ENCODE peak calls at places on chromosomes 13 and 19, in seven cellular contexts. J is IMR-90, F is HepG2, B is uterus, V is right lobe of liver, X is transverse colon, D is gastrocnemius medialis. W is an unnamed sample.

GRCh38 chr19:11383706-11384048 is 437 bp downstream of the EPOR start:
- DNase-seq in J (no peak), F (no peak), B (no peak), V (no peak), X (no peak), D (no peak), W (no peak)

GRCh38 chr13:98998831-98999634 is 21.2 kb upstream of the DOCK9 start:
- DNase-seq in J (no peak), F (no peak), B (no peak), V (no peak), X (no peak), D (no peak), W (no peak)

GRCh38 chr13:99162543-99162942 is 38.1 kb upstream of the UBAC2 start:
- DNase-seq in J (no peak), F (no peak), B (no peak), V (no peak), X (no peak), D (no peak), W (no peak)

GRCh38 chr19:11269408-11269807 is 7.1 kb upstream of the DOCK6 start:
- DNase-seq in J (peak; percentile 56), F (no peak), B (no peak), V (no peak), X (no peak), D (no peak), W (no peak)

GRCh38 chr13:79525051-79525450 is 44.1 kb downstream of the NDFIP2 start:
- DNase-seq in J (no peak), F (no peak), B (no peak), V (no peak), X (no peak), D (no peak), W (no peak)

GRCh38 chr13:113655358-113656014 is 2.5 kb downstream of the ATP4B start:
- DNase-seq in J (no peak), F (no peak), B (peak; percentile 3), V (peak; percentile 39), X (no peak), D (no peak), W (no peak)

GRCh38 chr19:14112051-14112808 is 5.3 kb downstream of the PRKACA start:
- DNase-seq in J (no peak), F (no peak), B (no peak), V (no peak), X (no peak), D (no peak), W (no peak)

GRCh38 chr19:45091031-45091918 is 1.7 kb upstream of the PPP1R37 start:
- DNase-seq in J (peak; percentile 99), F (no peak), B (peak; percentile 97), V (peak; percentile 99), X (peak; percentile 99), D (peak; percentile 97), W (peak; percentile 76)

GRCh38 chr13:98984118-98984517 is 6.3 kb upstream of the DOCK9 start:
- DNase-seq in J (no peak), F (peak; percentile 32), B (no peak), V (no peak), X (no peak), D (no peak), W (no peak)

GRCh38 chr19:2796659-2797266 is 11.5 kb downstream of the THOP1 start:
- DNase-seq in J (no peak), F (no peak), B (no peak), V (no peak), X (no peak), D (no peak), W (no peak)

GRCh38 chr19:2795827-2796658 is 10.7 kb downstream of the THOP1 start:
- DNase-seq in J (no peak), F (no peak), B (no peak), V (no peak), X (no peak), D (no peak), W (no peak)

GRCh38 chr19:2798733-2799132 is 13.4 kb downstream of the THOP1 start:
- DNase-seq in J (peak; percentile 7), F (no peak), B (no peak), V (no peak), X (no peak), D (no peak), W (no peak)

GRCh38 chr19:2798158-2798685 is 12.9 kb downstream of the THOP1 start:
- DNase-seq in J (no peak), F (no peak), B (no peak), V (no peak), X (no peak), D (no peak), W (no peak)

DNA sequence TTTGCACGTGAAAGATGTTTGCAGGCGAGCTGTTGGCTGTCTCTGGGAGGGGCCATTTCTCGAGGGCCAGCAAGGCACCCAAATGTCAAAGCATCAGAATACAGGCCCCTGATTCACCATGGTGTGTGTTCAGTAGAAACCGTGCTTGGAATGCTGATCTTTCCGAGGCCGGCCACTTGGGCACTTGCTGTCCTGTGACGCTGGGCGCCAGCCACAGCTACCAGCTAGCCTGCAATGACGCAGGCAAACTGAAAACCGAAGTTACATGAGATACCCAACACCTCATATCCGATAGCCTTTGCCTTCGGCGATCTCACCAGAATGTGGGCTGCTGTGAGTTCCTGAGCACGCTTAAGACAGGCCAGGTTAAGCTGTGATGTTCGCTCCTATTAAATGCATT is 12.0 kb downstream of the THOP1 start:
- DNase-seq in J (no peak), F (no peak), B (no peak), V (no peak), X (no peak), D (no peak), W (no peak)
- TF ChIP-seq POLR2A in J (no peak), F (no peak), B (no peak), V (no peak), X (no peak), D (no peak), W (no peak)

GRCh38 chr13:48826039-48826438 is 149.7 kb upstream of the FNDC3A start:
- DNase-seq in J (no peak), F (no peak), B (no peak), V (no peak), X (no peak), D (no peak), W (no peak)

GRCh38 chr13:48831248-48831647 is 144.5 kb upstream of the FNDC3A start:
- DNase-seq in J (peak; percentile 31), F (no peak), B (no peak), V (no peak), X (no peak), D (no peak), W (no peak)

GRCh38 chr13:48829536-48829935 is 146.2 kb upstream of the FNDC3A start:
- DNase-seq in J (no peak), F (no peak), B (no peak), V (no peak), X (no peak), D (no peak), W (no peak)

GRCh38 chr13:48828962-48829405 is 146.7 kb upstream of the FNDC3A start:
- DNase-seq in J (peak; percentile 32), F (no peak), B (no peak), V (no peak), X (no peak), D (no peak), W (no peak)

GRCh38 chr13:48827709-48828108 is 148.0 kb upstream of the FNDC3A start:
- DNase-seq in J (no peak), F (no peak), B (no peak), V (no peak), X (no peak), D (no peak), W (no peak)
- H3K27ac ChIP-seq in J (no peak overlapping the region), F (no peak overlapping the region), B (no peak overlapping the region), V (no peak overlapping the region), X (no peak overlapping the region), D (no peak overlapping the region), W (no peak overlapping the region)

GRCh38 chr19:4559569-4559968 is at the start of gene SEMA6B:
- DNase-seq in J (no peak), F (no peak), B (peak; percentile 59), V (no peak), X (no peak), D (peak; percentile 21), W (no peak)

GRCh38 chr19:4555657-4556561 is 3.6 kb downstream of the SEMA6B start:
- DNase-seq in J (no peak), F (no peak), B (no peak), V (no peak), X (peak; percentile 46), D (no peak), W (no peak)

GRCh38 chr19:4557186-4557970 is 2.1 kb downstream of the SEMA6B start:
- DNase-seq in J (no peak), F (no peak), B (no peak), V (no peak), X (no peak), D (no peak), W (no peak)

GRCh38 chr19:4556574-4557185 is 2.8 kb downstream of the SEMA6B start:
- DNase-seq in J (no peak), F (no peak), B (no peak), V (no peak), X (peak; percentile 49), D (no peak), W (no peak)

DNA sequence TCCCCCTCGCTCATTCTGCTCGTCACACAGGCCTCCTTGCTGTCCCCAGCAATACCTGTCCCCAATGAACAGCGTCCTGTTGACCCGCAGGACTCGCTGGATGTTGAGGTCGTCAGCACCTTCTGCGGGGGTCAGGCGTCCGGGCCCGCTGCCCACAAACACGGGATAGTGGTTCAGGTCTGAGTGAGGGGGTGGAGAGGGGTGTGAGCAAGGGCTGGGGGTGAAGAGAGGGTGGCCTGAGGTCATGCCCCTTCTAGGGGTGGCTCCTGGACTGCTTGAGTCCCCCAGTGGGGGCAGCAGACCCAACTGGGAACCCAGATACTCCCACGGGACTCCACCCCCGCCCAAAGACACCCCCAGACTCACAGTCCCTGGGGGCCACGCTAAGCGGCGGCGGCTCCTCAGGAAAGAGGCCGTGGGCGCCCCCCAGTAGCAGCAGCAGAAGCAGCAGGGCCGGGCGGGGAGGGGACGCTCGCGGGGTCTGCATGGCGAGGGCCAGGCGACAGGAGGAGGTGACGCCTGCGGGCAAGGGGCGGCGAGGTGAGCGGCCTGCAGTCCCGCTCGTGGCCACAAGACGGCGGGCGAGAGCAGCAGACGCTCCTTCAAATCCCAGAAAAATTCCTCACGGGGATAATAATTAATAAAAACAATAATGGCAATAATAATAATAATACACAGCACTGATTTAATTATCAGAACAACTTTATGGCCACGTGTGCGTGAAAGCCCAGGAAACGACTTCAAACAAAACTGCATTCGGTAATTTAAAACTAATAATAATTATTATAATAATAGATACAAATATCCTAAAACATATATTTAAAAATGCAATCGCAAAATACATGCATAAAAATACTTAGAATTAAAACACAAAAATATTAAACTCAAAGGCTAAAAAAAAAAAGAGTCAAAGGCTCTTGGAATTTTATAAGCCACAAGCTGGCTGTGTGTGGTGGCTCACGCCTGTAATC is 1.2 kb downstream of the SEMA6B start:
- DNase-seq in J (no peak), F (no peak), B (no peak), V (no peak), X (peak; percentile 35), D (no peak), W (no peak)
- TF ChIP-seq POLR2A in J (no peak), F (no peak), B (no peak), V (no peak), X (no peak), D (no peak), W (no peak)

DNA sequence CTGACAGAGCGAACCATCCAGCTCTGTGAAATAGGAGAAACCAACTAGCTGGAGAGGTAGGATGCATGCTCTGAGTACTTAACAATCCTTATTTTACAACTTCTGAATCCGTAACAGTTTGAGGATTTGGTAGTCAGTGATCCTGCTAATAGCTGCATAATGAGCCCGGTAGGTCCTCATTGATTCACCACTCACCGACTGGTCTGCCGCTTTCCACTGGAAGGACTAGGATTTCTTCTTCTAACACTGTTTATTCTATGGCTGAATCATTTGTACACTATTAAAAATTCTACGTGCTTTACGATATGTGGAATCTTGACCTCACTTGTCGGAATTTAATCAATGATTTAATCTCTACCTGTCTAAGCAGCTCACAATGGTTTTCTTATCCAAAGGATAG is 33.9 kb downstream of the SPATA13 start:
- DNase-seq in J (no peak), F (no peak), B (no peak), V (no peak), X (no peak), D (no peak), W (no peak)
- H3K27ac ChIP-seq in J (no peak overlapping the region), F (no peak overlapping the region), B (no peak overlapping the region), V (peak overlapping the region; percentile 66), X (no peak overlapping the region), D (no peak overlapping the region), W (no peak overlapping the region)

W was measured in esophagus squamous epithelium.